ENCODE peak calls at places on chromosome 2, in seven cellular contexts. U, E, V, G, I, O and Z are unnamed samples.

GRCh38 chr2:109595644-109596043 is 18.1 kb downstream of the SEPTIN10 start:
- DNase-seq in I (no peak), O (no peak), E (no peak), U (no peak), G (no peak), V (no peak), Z (no peak)

GRCh38 chr2:164891460-164891859 is 49.8 kb upstream of the COBLL1 start:
- DNase-seq in U (no peak), O (no peak), E (no peak), V (no peak), G (no peak), I (no peak), Z (no peak)

GRCh38 chr2:68909793-68910674 is 38.8 kb upstream of the BMP10 start:
- DNase-seq in E (peak; percentile 69), I (peak; percentile 78), G (peak; percentile 77), V (peak; percentile 6), U (peak; percentile 85), O (peak; percentile 64), Z (peak; percentile 40)

GRCh38 chr2:149329068-149329467 is 1.3 kb upstream of the LYPD6 start:
- DNase-seq in O (no peak), G (no peak), I (peak; percentile 47), V (peak; percentile 17), E (no peak), U (no peak), Z (no peak)

GRCh38 chr2:108945969-108946368 is 43.1 kb downstream of the EDAR start:
- DNase-seq in V (no peak), U (no peak), O (no peak), I (no peak), E (no peak), G (no peak), Z (no peak)

GRCh38 chr2:86592547-86593230 is 29.4 kb upstream of the CHMP3 start:
- DNase-seq in E (peak; percentile 33), G (no peak), V (no peak), U (no peak), I (no peak), O (no peak), Z (no peak)

GRCh38 chr2:71226391-71226964 is 425 bp downstream of the PAIP2B start:
- DNase-seq in E (no peak), I (peak; percentile 30), V (peak; percentile 39), G (peak; percentile 52), U (peak; percentile 46), O (peak; percentile 56), Z (no peak)

GRCh38 chr2:234204480-234204879 is 154.0 kb downstream of the SPP2 start:
- DNase-seq in V (no peak), I (no peak), G (no peak), E (peak; percentile 34), O (no peak), U (no peak), Z (no peak)

GRCh38 chr2:177296047-177296446 is 31.5 kb upstream of the NFE2L2 start:
- DNase-seq in O (no peak), I (no peak), E (peak; percentile 51), U (no peak), G (no peak), V (no peak), Z (no peak)